ENCODE peak calls at places on chromosomes 6 and 20, in eight cellular contexts. B, M, S, D, T, A, W and Q are unnamed samples.

GRCh38 chr20:44324343-44324742 is 12.5 kb upstream of the R3HDML start:
- DNase-seq in B (no peak), M (no peak), S (no peak), D (no peak), T (no peak), A (no peak), W (peak), Q (no peak)

GRCh38 chr6:90103056-90103793 is 193.4 kb downstream of the BACH2 start:
- DNase-seq in B (no peak), M (no peak), S (no peak), D (no peak), T (no peak), A (no peak), W (peak), Q (no peak)

GRCh38 chr20:43752051-43752360 is 25.2 kb upstream of the GTSF1L start:
- DNase-seq in B (no peak), M (no peak), S (no peak), D (no peak), T (no peak), A (no peak), W (no peak), Q (no peak)

GRCh38 chr6:109799664-109800063 is 108.6 kb downstream of the FIG4 start:
- DNase-seq in B (no peak), M (no peak), S (no peak), D (no peak), T (no peak), A (no peak), W (no peak), Q (no peak)

GRCh38 chr20:18904624-18905023 is 91.0 kb downstream of the SCP2D1 start:
- DNase-seq in B (no peak), M (no peak), S (no peak), D (peak), T (peak), A (no peak), W (no peak), Q (no peak)

GRCh38 chr6:134949927-134950326 is at the start of gene ALDH8A1:
- DNase-seq in B (no peak), M (no peak), S (no peak), D (no peak), T (no peak), A (no peak), W (no peak), Q (no peak)

GRCh38 chr6:134196568-134197301 is 121.2 kb downstream of the SGK1 start:
- DNase-seq in B (no peak), M (no peak), S (peak), D (no peak), T (no peak), A (no peak), W (no peak), Q (no peak)

GRCh38 chr6:43391448-43392031 is 22.1 kb upstream of the ZNF318 start:
- DNase-seq in B (no peak), M (no peak), S (no peak), D (no peak), T (no peak), A (no peak), W (no peak), Q (no peak)

GRCh38 chr6:310671-311070 is 18.4 kb downstream of the DUSP22 start:
- DNase-seq in B (no peak), M (no peak), S (no peak), D (no peak), T (no peak), A (no peak), W (no peak), Q (no peak)

GRCh38 chr20:49187330-49188100 is 619 bp downstream of the STAU1 start:
- DNase-seq in B (peak), M (no peak), S (peak), D (peak), T (no peak), A (peak), W (no peak), Q (no peak)

GRCh38 chr20:57114290-57115005 is 152.0 kb downstream of the BMP7 start:
- DNase-seq in B (no peak), M (no peak), S (no peak), D (no peak), T (no peak), A (no peak), W (no peak), Q (no peak)

GRCh38 chr6:103893082-103893481 is 966.6 kb downstream of the HACE1 start:
- DNase-seq in B (peak), M (peak), S (peak), D (no peak), T (peak), A (no peak), W (peak), Q (no peak)

GRCh38 chr6:75601608-75602163 is at the start of gene SENP6:
- DNase-seq in B (peak), M (peak), S (peak), D (peak), T (peak), A (peak), W (peak), Q (peak)

GRCh38 chr6:53888931-53889330 is 94.1 kb downstream of the LRRC1 start:
- DNase-seq in B (no peak), M (no peak), S (no peak), D (no peak), T (peak), A (no peak), W (peak), Q (no peak)

GRCh38 chr20:41308290-41308691 is 9.2 kb downstream of the ZHX3 start:
- DNase-seq in B (no peak), M (peak), S (peak), D (no peak), T (peak), A (no peak), W (peak), Q (no peak)

GRCh38 chr6:2806664-2807063 is 35.0 kb downstream of the SERPINB1 start:
- DNase-seq in B (no peak), M (no peak), S (no peak), D (no peak), T (no peak), A (no peak), W (no peak), Q (no peak)

GRCh38 chr20:53751394-53752368 is 158.0 kb upstream of the ZNF217 start:
- DNase-seq in B (no peak), M (no peak), S (peak), D (no peak), T (no peak), A (no peak), W (no peak), Q (no peak)

GRCh38 chr20:53748821-53749402 is 155.3 kb upstream of the ZNF217 start:
- DNase-seq in B (no peak), M (no peak), S (peak), D (no peak), T (peak), A (no peak), W (peak), Q (no peak)

GRCh38 chr20:53750827-53751393 is 157.3 kb upstream of the ZNF217 start:
- DNase-seq in B (no peak), M (peak), S (peak), D (no peak), T (peak), A (no peak), W (peak), Q (no peak)

GRCh38 chr20:53748176-53748575 is 154.5 kb upstream of the ZNF217 start:
- DNase-seq in B (no peak), M (no peak), S (no peak), D (no peak), T (no peak), A (no peak), W (no peak), Q (no peak)

GRCh38 chr20:53749499-53749898 is 155.9 kb upstream of the ZNF217 start:
- DNase-seq in B (no peak), M (no peak), S (no peak), D (no peak), T (no peak), A (no peak), W (no peak), Q (no peak)
- TF ChIP-seq CTCF in B (no peak), M (peak), S (no peak), D (no peak), T (no peak), A (no peak), W (no peak), Q (no peak)

GRCh38 chr6:27742833-27743573 is 169.2 kb downstream of the OR2B2 start:
- DNase-seq in B (no peak), M (no peak), S (no peak), D (no peak), T (no peak), A (no peak), W (no peak), Q (no peak)

GRCh38 chr6:27748662-27749061 is 163.5 kb downstream of the OR2B2 start:
- DNase-seq in B (no peak), M (no peak), S (no peak), D (no peak), T (no peak), A (no peak), W (no peak), Q (no peak)

GRCh38 chr6:27747637-27748036 is 164.6 kb downstream of the OR2B2 start:
- DNase-seq in B (no peak), M (no peak), S (no peak), D (no peak), T (no peak), A (no peak), W (no peak), Q (no peak)

GRCh38 chr6:27743787-27744186 is 168.4 kb downstream of the OR2B2 start:
- DNase-seq in B (no peak), M (no peak), S (no peak), D (no peak), T (no peak), A (no peak), W (no peak), Q (no peak)
- TF ChIP-seq CTCF in B (no peak), M (no peak), S (no peak), D (no peak), T (no peak), A (no peak), W (no peak), Q (no peak)

GRCh38 chr20:3175270-3175669 is 1.9 kb upstream of the LZTS3 start:
- DNase-seq in B (no peak), M (no peak), S (no peak), D (no peak), T (no peak), A (no peak), W (no peak), Q (no peak)

GRCh38 chr20:3172126-3172932 is 1.0 kb downstream of the LZTS3 start:
- DNase-seq in B (no peak), M (no peak), S (no peak), D (peak), T (no peak), A (no peak), W (no peak), Q (no peak)

GRCh38 chr20:3174442-3175263 is 1.3 kb upstream of the LZTS3 start:
- DNase-seq in B (no peak), M (peak), S (peak), D (no peak), T (peak), A (no peak), W (peak), Q (no peak)

GRCh38 chr20:3172933-3173581 is at the start of gene LZTS3:
- DNase-seq in B (peak), M (peak), S (peak), D (peak), T (peak), A (peak), W (peak), Q (peak)

DNA sequence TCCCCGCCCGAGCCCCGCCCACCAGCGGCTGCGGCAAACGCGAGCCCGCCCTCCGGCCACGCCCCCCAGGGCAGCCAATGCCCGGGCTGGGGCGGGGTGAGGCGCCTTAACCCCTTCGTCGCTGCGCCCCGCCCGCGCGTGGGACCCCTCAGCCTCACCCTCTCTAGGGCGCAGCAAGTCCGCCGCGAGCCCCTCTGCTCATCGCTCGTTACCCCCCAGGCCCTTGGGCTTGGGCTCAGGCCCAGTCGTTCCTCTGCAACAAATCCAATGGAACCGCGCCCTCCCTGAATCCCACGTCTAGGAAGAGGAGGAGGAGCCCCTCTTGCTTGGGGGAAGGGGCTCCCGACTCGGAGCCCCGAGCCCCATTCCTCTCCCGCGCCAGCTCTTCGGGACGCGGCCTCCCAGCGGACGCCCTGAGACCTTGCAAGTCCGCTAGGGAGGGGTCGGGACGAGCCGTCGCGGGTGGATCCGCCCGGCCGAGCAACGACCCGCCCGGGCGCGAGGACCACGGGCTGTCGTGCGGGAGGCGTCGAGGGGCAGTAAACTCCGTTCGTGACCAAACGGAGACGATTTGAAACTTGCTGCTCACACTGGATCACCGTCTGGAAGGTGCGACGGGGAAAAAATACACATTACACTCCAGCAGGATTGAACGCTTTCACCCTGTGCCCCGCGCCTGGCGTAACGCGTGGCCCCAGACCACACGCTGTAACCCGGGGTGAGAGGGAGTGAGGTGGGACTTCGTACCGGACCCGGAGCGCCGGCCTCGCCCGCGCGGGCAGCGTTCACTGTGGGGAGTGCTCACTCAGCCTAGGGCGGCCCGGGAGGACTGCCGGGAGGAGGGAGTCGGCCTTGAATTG is 463 bp upstream of the LZTS3 start:
- DNase-seq in B (peak), M (peak), S (peak), D (peak), T (peak), A (peak), W (peak), Q (peak)
- TF ChIP-seq CTCF in B (no peak), M (peak), S (peak), D (peak), T (peak), A (no peak), W (peak), Q (peak)

GRCh38 chr20:59783020-59784010 is 150.1 kb downstream of the SYCP2 start:
- DNase-seq in B (peak), M (peak), S (peak), D (peak), T (peak), A (no peak), W (peak), Q (peak)
- TF ChIP-seq CTCF in B (peak), M (peak), S (peak), D (peak), T (peak), A (peak), W (peak), Q (peak)

DNA sequence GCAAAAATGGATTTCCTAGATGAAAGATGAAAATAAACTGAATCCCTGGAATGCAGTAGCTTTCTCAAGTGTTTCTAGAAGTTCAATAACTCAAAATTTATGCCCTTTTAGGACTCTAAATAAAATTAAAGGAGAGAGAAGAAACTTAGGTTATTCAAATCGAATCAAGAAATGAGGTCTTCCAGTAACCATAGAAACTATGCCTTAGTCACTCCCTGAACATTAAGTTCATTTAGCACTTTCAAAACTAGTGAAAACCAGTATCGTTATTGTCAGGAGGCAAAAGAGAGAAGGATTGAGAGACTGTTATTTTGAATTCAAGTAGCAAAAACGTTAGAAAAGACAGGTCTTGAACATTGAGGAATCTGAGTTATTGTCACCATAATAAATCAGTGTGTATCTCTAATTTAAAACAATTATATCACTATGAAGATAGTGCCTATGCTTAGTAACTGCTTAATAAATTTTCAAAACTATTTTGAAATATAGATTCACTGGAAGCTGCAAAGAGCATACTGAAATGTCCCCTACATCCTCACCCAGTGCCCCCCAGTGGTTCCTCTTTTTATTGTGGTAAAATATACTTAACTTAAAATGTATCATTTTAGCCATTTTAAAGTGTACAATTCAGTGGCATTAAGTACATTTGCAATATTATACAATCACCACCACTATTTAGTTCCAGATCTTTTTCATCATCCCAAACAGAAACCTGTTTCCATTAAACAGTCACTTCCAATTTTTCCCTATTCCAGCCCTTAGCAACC is 4.6 kb downstream of the RPP21 start:
- DNase-seq in B (no peak), M (no peak), S (no peak), D (no peak), T (no peak), A (no peak), W (no peak), Q (no peak)
- TF ChIP-seq CTCF in B (no peak), M (peak), S (no peak), D (no peak), T (no peak), A (no peak), W (no peak), Q (peak)

DNA sequence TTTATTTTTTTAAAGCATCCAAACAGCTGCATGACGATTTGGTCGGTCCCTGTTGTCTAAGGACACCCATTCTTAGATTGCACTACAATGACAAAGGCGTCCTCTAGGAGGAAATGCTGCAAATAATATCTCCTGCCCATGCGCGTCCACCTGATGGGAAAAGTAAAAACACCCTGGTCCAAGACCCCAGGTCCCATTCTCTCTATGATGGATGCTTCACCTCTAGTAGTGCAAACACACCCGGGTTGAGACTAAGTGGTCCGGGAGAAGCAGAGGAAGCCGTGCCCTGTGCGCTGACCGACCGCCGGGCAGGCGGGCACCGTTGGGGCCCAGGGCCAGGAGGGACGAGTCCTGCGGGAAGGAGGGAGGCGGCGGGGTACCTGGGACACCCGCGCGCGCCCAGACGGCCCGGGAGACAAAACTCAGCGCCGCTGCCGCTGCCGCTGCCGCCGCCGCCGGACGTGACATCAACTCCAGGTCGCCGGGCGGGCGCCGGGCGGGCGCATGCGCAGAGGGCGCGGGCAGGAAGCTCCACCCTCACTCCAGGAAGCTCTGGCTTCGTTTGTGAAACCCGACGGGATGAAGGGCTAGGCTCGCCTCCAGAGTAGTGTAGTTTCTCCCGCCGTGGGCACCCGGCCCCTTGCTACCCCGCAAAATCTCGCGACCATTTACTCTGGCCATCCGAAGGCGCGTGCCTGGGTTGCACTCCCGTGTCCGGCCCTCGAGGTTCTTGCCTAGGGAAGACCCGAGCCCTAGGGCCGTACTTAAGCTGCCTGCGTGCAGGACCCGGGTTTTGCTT is at the start of gene TBC1D7:
- DNase-seq in B (peak), M (peak), S (peak), D (peak), T (peak), A (peak), W (peak), Q (peak)
- TF ChIP-seq CTCF in B (no peak), M (peak), S (peak), D (peak), T (peak), A (peak), W (no peak), Q (peak)

GRCh38 chr20:25076731-25077609 is 5.0 kb downstream of the VSX1 start:
- DNase-seq in B (no peak), M (no peak), S (peak), D (no peak), T (peak), A (no peak), W (no peak), Q (peak)
- TF ChIP-seq CTCF in B (peak), M (peak), S (peak), D (no peak), T (peak), A (no peak), W (peak), Q (no peak)

DNA sequence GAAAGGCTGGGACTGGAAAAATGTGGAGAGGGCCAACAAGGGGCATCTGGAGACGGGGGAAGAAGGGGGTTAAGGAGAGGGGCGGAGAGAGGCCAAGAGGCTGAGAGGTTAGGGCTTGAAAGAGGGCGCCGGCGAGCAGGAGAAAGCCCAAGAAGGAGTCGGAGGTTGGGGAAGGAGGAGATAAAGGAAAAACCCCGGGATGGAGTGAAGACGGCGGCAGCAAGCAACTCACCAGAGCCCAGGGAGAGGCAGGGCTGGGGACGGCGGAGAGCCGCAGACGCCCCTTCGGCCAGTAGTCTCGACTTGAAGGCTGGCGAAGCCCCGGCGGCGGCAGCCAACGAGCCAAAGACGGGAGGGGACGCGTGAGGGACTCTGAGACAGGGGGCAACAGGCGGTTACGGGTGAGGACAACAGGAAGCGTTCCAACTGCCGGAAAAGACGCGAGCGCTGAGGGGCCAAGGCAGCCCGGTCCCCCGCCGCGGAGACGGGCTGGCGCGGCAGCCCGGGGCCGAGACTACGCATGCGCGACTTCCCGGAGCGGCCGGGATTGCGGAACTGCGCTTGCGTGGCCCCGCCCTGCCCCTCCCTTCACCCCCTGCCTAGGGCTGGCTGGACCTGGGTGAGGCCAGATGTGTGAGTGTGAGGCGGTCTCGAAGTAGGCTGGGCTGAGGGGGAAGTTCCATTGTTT is at the start of gene STK38:
- DNase-seq in B (peak), M (peak), S (peak), D (peak), T (peak), A (peak), W (peak), Q (peak)
- TF ChIP-seq CTCF in B (no peak), M (peak), S (peak), D (peak), T (no peak), A (no peak), W (peak), Q (no peak)